ENCODE peak calls at places on chromosome 22, in four cellular contexts. Z, Y, E and O are unnamed samples.

GRCh38 chr22:46133588-46133855 is 16.8 kb upstream of the PPARA start:
- DNase-seq in Z (no peak), Y (no peak), E (no peak), O (no peak)

GRCh38 chr22:49997932-49998717 is 14.4 kb downstream of the IL17REL start:
- DNase-seq in Z (no peak), Y (no peak), E (no peak), O (no peak)

GRCh38 chr22:42433754-42434153 is 1.6 kb upstream of the NFAM1 start:
- DNase-seq in Z (no peak), Y (peak; percentile 80), E (no peak), O (no peak)

GRCh38 chr22:50053861-50054260 is 4.2 kb downstream of the TTLL8 start:
- DNase-seq in Z (no peak), Y (no peak), E (no peak), O (no peak)

GRCh38 chr22:17167486-17167885 is 8.4 kb upstream of the HDHD5 start:
- DNase-seq in Z (no peak), Y (no peak), E (no peak), O (no peak)

GRCh38 chr22:28594784-28595324 is 84.8 kb downstream of the TTC28 start:
- DNase-seq in Z (peak; percentile 34), Y (peak; percentile 86), E (no peak), O (no peak)

GRCh38 chr22:25564320-25564978 is at the start of gene GRK3:
- DNase-seq in Z (peak; percentile 49), Y (peak; percentile 18), E (peak; percentile 84), O (peak; percentile 9)

GRCh38 chr22:45098056-45098455 is 65.7 kb upstream of the NUP50 start:
- DNase-seq in Z (no peak), Y (no peak), E (no peak), O (no peak)

GRCh38 chr22:41405588-41405987 is 23.8 kb downstream of the TEF start:
- DNase-seq in Z (no peak), Y (no peak), E (no peak), O (peak; percentile 16)